ENCODE peak calls at places on chromosomes 3 and 15, in four cellular contexts. T is IMR-90, J is H1, H is mesenchymal stem cell. L is an unnamed sample. For H3K9me3 and H3K27me3, the result is how much of the 10 kb centered on the place peaks cover.

GRCh38 chr15:52256930-52257733 is 38.5 kb downstream of the MYO5C start:
- DNase-seq in T (no peak), J (peak), H (no peak), L (no peak)

GRCh38 chr3:182212479-182213076 is 500.9 kb downstream of the SOX2 start:
- DNase-seq in T (peak), J (no peak), H (peak), L (no peak)

GRCh38 chr3:151044706-151045105 is 40.8 kb upstream of the MED12L start:
- DNase-seq in T (peak), J (no peak), H (peak), L (no peak)

GRCh38 chr15:33801954-33802353 is 166.3 kb upstream of the CHRM5 start:
- DNase-seq in T (no peak), J (no peak), H (no peak), L (no peak)

GRCh38 chr3:168889666-168890065 is 773.8 kb downstream of the MECOM start:
- DNase-seq in T (no peak), J (no peak), H (no peak), L (no peak)

GRCh38 chr3:86152620-86153019 is 838.3 kb downstream of the VGLL3 start:
- DNase-seq in T (no peak), J (no peak), H (no peak), L (no peak)

GRCh38 chr3:25782938-25783660 is at the start of gene NGLY1:
- DNase-seq in T (peak), J (peak), H (peak), L (peak)

GRCh38 chr15:48644498-48644826 is 1.0 kb downstream of the FBN1 start:
- DNase-seq in T (peak), J (no peak), H (peak), L (no peak)

GRCh38 chr3:51946796-51947195 is 4.6 kb downstream of the PARP3 start:
- DNase-seq in T (no peak), J (no peak), H (no peak), L (no peak)

GRCh38 chr15:50908209-50909043 is at the start of gene AP4E1:
- DNase-seq in T (peak), J (peak), H (peak), L (peak)
- H2BK5ac ChIP-seq in T (peak), J (peak), H (peak), L (peak)

DNA sequence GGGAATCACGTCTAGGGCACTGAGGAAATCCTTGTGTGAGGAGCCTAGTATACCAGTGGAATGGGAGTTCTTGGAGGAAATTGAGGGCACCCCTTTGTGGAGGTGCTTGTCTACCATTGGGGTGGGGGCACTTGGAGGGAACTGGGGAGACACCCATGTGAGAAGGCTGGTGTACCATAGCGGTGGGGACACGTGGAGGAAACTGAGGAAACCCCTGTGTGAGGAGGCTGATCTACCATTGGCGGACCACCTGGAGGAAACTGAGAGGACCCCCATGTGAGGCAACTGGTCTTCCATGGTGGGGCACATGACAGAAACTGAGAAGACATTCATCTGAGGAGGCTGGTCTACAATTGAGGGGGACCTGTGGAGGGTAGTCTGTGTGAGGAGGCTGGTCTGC is 164.5 kb downstream of the FBLN2 start:
- DNase-seq in T (no peak), J (no peak), H (no peak), L (no peak)
- H3K9me3 ChIP-seq in T (under half), J (under half), H (under half), L (under half)

DNA sequence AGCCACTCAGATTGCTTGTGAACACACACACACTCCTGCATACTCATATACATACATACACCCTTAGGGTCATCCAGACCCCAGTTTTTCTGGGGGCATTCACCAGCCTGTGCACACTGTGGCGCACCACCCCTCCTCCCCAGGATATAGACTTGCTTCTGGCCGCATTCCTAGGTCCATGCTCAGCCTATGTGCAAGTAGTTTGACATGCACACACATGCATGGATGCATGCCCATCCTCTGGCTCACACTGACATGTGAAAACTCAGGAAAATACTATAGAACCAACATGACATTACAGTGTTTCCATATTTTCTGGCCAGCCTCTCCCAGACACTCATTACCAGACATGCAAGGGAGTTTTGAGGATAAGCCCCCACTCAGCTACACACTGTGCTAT is 79.3 kb upstream of the POLG start:
- DNase-seq in T (no peak), J (no peak), H (no peak), L (no peak)
- H3K27me3 ChIP-seq in T (half or more), J (half or more), H (half or more), L (under half)

DNA sequence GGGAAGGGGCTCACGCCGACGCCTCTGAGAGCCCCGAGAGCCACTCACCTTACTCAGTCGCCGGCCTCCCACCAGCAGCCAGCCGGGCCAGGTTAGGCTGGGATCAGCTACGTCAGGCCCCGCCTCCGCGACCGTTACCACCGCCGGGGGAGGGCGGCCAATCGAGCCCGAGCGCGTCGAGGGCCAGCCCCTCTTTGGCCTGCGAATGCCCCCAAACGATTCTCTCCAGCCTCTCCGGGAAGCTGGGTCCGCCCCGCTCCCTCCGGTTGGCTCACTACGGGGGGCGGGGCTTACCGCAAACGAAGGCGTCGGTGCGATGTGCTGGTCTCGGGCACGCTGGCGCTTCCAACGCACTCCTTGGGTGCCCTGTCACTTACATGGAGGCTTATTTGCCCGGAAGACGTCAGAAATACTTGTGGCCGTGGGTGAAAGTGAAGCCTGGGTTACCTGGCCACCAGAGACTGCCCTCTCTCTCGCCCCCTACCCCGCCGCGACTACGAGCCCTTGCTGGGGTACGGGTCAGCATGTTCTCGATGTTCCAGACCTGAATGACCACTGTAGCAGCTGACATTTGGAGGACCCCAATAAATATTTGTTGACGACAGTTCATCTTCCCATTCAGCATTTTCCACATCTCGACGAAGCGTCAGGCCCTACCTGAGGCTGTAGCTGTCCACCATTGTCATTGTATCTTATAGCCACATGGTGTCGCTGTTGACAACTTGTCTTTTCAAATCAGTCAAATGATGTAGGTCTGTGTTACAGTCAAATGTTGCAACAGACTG is at the start of gene CEP70:
- DNase-seq in T (peak), J (peak), H (peak), L (peak)
- H2BK5ac ChIP-seq in T (peak), J (peak), H (no peak), L (no peak)

GRCh38 chr15:58701376-58701775 is 48.1 kb downstream of the ADAM10 start:
- DNase-seq in T (no peak), J (no peak), H (peak), L (no peak)

GRCh38 chr15:58698887-58699641 is 50.4 kb downstream of the ADAM10 start:
- DNase-seq in T (peak), J (no peak), H (peak), L (no peak)

GRCh38 chr15:58697220-58697619 is 52.3 kb downstream of the ADAM10 start:
- DNase-seq in T (no peak), J (no peak), H (no peak), L (no peak)

GRCh38 chr15:58702233-58702632 is 47.3 kb downstream of the ADAM10 start:
- DNase-seq in T (no peak), J (no peak), H (no peak), L (no peak)

GRCh38 chr15:58699769-58700168 is 49.7 kb downstream of the ADAM10 start:
- DNase-seq in T (no peak), J (no peak), H (no peak), L (no peak)
- H3K9me3 ChIP-seq in T (under half), J (under half), H (under half), L (under half)

GRCh38 chr15:69134841-69135240 is 25.6 kb upstream of the GLCE start:
- DNase-seq in T (no peak), J (no peak), H (no peak), L (no peak)
- H3K27me3 ChIP-seq in T (half or more), J (under half), H (half or more), L (under half)

DNA sequence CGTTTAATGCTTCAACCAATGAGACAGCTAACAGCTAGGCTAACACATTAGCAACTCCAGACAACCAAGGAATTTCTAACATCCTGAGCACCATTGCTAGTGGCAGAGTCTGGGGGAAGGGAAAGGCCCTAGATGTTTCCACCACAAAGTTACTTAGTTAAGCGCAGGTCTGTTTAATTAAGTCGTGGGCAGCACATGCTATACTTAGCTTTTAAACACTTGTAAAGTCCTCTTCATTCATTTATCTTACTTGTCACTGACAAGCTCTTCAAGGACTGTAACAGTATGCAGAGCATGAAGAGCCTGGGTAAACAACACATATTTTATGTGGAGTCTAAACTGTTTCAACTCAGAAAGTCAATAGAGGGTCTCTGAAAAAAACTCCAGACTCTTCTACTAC is 221.1 kb upstream of the WNT5A start:
- DNase-seq in T (no peak), J (no peak), H (peak), L (no peak)
- H2BK5ac ChIP-seq in T (no peak), J (no peak), H (no peak), L (no peak)

GRCh38 chr3:123442908-123443307 is 6.0 kb downstream of the ADCY5 start:
- DNase-seq in T (no peak), J (no peak), H (no peak), L (no peak)

GRCh38 chr3:123446210-123446609 is 2.7 kb downstream of the ADCY5 start:
- DNase-seq in T (no peak), J (no peak), H (no peak), L (no peak)

GRCh38 chr3:123445702-123446101 is 3.2 kb downstream of the ADCY5 start:
- DNase-seq in T (no peak), J (no peak), H (no peak), L (no peak)

GRCh38 chr3:123444023-123444422 is 4.9 kb downstream of the ADCY5 start:
- DNase-seq in T (no peak), J (no peak), H (no peak), L (no peak)

DNA sequence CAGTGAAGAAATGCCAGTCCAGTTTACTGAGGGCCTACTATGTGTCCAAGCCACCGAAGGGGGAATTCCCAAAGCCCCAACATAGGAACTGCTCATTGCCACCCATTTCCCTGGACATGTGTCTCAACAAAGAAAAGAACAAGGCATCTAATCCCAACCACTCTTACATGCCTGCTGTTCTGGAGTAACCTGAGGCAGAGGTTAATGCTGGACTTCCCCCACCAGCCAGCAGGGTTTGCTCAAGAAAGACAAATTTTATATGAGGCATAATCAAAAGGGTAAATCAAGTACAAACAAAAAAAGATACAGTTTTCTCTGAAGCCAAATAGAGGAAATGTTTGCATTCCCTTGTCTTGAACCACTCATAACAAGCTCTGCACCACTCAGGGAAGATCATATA is 4.1 kb downstream of the ADCY5 start:
- DNase-seq in T (no peak), J (no peak), H (no peak), L (no peak)
- H3K9me3 ChIP-seq in T (under half), J (under half), H (under half), L (under half)

DNA sequence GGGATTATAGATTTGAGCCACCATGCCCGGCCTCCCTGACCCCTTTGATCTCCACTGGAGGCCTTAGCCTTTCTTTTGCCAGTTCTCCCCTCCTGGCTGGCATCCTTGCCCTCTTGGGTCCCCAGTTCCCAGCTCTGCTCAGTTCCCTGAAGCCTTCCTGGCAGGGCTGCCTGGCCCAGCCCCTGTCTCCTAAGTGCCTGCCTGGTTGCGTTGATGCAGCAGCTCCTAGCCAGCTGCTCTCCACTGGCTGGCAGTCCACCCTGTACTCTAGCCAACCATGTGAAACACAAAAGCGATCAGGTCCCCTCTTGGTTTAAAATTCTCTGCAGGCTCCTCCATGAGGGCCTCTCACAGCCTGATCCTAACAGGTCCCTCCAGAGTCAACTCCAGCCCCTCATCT is 184.7 kb downstream of the RAB11A start:
- DNase-seq in T (no peak), J (no peak), H (no peak), L (no peak)
- H3K27me3 ChIP-seq in T (under half), J (under half), H (half or more), L (under half)

L was measured in neuronal stem cell.